ENCODE peak calls at places on chromosomes 2 and 18, in five cellular contexts. M is transverse colon, O is esophagus squamous epithelium, C is IMR-90, S is A549. A is an unnamed sample. For H3K4me1, the result is how much of the 10 kb centered on the place peaks cover.

GRCh38 chr2:106996136-106996769 is 110.3 kb upstream of the ST6GAL2 start:
- DNase-seq in M (no peak), O (no peak), C (no peak), S (no peak), A (no peak)

GRCh38 chr2:85978883-85979780 is 90.3 kb upstream of the ST3GAL5 start:
- DNase-seq in M (no peak), O (no peak), C (no peak), S (no peak), A (peak)

GRCh38 chr2:53755022-53755630 is 12.5 kb upstream of the CHAC2 start:
- DNase-seq in M (peak), O (no peak), C (no peak), S (no peak), A (peak)

GRCh38 chr2:60530660-60531276 is 22.7 kb downstream of the BCL11A start:
- DNase-seq in M (peak), O (no peak), C (no peak), S (no peak), A (peak)

GRCh38 chr18:57436193-57436964 is 1.2 kb downstream of the ONECUT2 start:
- DNase-seq in M (no peak), O (no peak), C (no peak), S (no peak), A (no peak)

GRCh38 chr2:84766791-84767190 is 114.1 kb downstream of the TRABD2A start:
- DNase-seq in M (no peak), O (no peak), C (no peak), S (no peak), A (no peak)

GRCh38 chr2:24919100-24919976 is 699 bp downstream of the ADCY3 start:
- DNase-seq in M (peak), O (no peak), C (peak), S (peak), A (no peak)

GRCh38 chr18:28729321-28729720 is 552.4 kb upstream of the CDH2 start:
- DNase-seq in M (no peak), O (no peak), C (peak), S (no peak), A (no peak)

GRCh38 chr2:162795312-162795711 is 43.3 kb downstream of the KCNH7 start:
- DNase-seq in M (peak), O (no peak), C (no peak), S (peak), A (no peak)

GRCh38 chr2:205245001-205245400 is 437.3 kb upstream of the NRP2 start:
- DNase-seq in M (no peak), O (no peak), C (no peak), S (no peak), A (no peak)

GRCh38 chr2:209425082-209426071 is 1.5 kb downstream of the MAP2 start:
- DNase-seq in M (no peak), O (no peak), C (peak), S (peak), A (no peak)

GRCh38 chr2:36792947-36793346 is 96.4 kb downstream of the VIT start:
- DNase-seq in M (no peak), O (no peak), C (no peak), S (no peak), A (no peak)

GRCh38 chr2:232315049-232315922 is 63.3 kb upstream of the ALPP start:
- DNase-seq in M (peak), O (peak), C (peak), S (no peak), A (peak)

GRCh38 chr2:118249970-118250369 is 161.7 kb downstream of the INSIG2 start:
- DNase-seq in M (no peak), O (no peak), C (peak), S (no peak), A (no peak)

GRCh38 chr18:70221911-70222278 is 16.4 kb upstream of the RTTN start:
- DNase-seq in M (no peak), O (no peak), C (no peak), S (no peak), A (no peak)

GRCh38 chr2:205967391-205968075 is 118.4 kb downstream of the INO80D start:
- DNase-seq in M (no peak), O (no peak), C (peak), S (no peak), A (no peak)

GRCh38 chr2:15010346-15010745 is 377.8 kb downstream of the LRATD1 start:
- DNase-seq in M (no peak), O (no peak), C (no peak), S (no peak), A (no peak)

GRCh38 chr18:24080861-24081260 is 58.0 kb upstream of the CABYR start:
- DNase-seq in M (no peak), O (no peak), C (no peak), S (no peak), A (no peak)

GRCh38 chr18:73975266-73975665 is 172.4 kb downstream of the FBXO15 start:
- DNase-seq in M (no peak), O (no peak), C (peak), S (no peak), A (no peak)

GRCh38 chr2:240877460-240878340 is 9.1 kb downstream of the AGXT start:
- DNase-seq in M (no peak), O (no peak), C (no peak), S (no peak), A (no peak)

GRCh38 chr2:61910603-61911002 is 5.1 kb downstream of the COMMD1 start:
- DNase-seq in M (no peak), O (no peak), C (no peak), S (no peak), A (no peak)

GRCh38 chr2:4693266-4693665 is 989.9 kb downstream of the DCDC2C start:
- DNase-seq in M (no peak), O (no peak), C (no peak), S (no peak), A (no peak)

GRCh38 chr18:70321616-70322015 is 32.8 kb downstream of the SOCS6 start:
- DNase-seq in M (no peak), O (no peak), C (no peak), S (no peak), A (no peak)

GRCh38 chr2:181411105-181411849 is 45.9 kb upstream of the ITGA4 start:
- DNase-seq in M (peak), O (peak), C (no peak), S (no peak), A (no peak)

GRCh38 chr18:22441638-22442037 is 23.9 kb upstream of the CTAGE1 start:
- DNase-seq in M (no peak), O (no peak), C (no peak), S (no peak), A (no peak)

GRCh38 chr18:61581578-61582204 is 248.5 kb downstream of the CDH20 start:
- DNase-seq in M (peak), O (no peak), C (peak), S (peak), A (peak)

GRCh38 chr18:59514193-59514592 is 155.1 kb upstream of the LMAN1 start:
- DNase-seq in M (peak), O (no peak), C (peak), S (no peak), A (no peak)

GRCh38 chr2:173397539-173397938 is 42.9 kb downstream of the CDCA7 start:
- DNase-seq in M (no peak), O (no peak), C (no peak), S (peak), A (no peak)

GRCh38 chr2:173402405-173402974 is 47.8 kb downstream of the CDCA7 start:
- DNase-seq in M (peak), O (no peak), C (peak), S (peak), A (peak)

GRCh38 chr2:173399229-173399628 is 44.6 kb downstream of the CDCA7 start:
- DNase-seq in M (no peak), O (no peak), C (no peak), S (no peak), A (no peak)

GRCh38 chr2:173401716-173402326 is 47.1 kb downstream of the CDCA7 start:
- DNase-seq in M (no peak), O (no peak), C (peak), S (no peak), A (no peak)

GRCh38 chr2:173400760-173401159 is 46.1 kb downstream of the CDCA7 start:
- DNase-seq in M (no peak), O (no peak), C (no peak), S (peak), A (no peak)
- TF ChIP-seq CTCF in M (peak), O (no peak), C (no peak), S (peak), A (no peak)

GRCh38 chr18:3603460-3604259 is 153.7 kb downstream of the TGIF1 start:
- DNase-seq in M (no peak), O (no peak), C (peak), S (peak), A (peak)

GRCh38 chr18:3607309-3608098 is 157.5 kb downstream of the TGIF1 start:
- DNase-seq in M (no peak), O (no peak), C (no peak), S (no peak), A (no peak)

GRCh38 chr18:3605562-3606443 is 155.8 kb downstream of the TGIF1 start:
- DNase-seq in M (no peak), O (no peak), C (peak), S (no peak), A (no peak)

GRCh38 chr18:3604260-3604625 is 154.3 kb downstream of the TGIF1 start:
- DNase-seq in M (no peak), O (no peak), C (no peak), S (no peak), A (no peak)

DNA sequence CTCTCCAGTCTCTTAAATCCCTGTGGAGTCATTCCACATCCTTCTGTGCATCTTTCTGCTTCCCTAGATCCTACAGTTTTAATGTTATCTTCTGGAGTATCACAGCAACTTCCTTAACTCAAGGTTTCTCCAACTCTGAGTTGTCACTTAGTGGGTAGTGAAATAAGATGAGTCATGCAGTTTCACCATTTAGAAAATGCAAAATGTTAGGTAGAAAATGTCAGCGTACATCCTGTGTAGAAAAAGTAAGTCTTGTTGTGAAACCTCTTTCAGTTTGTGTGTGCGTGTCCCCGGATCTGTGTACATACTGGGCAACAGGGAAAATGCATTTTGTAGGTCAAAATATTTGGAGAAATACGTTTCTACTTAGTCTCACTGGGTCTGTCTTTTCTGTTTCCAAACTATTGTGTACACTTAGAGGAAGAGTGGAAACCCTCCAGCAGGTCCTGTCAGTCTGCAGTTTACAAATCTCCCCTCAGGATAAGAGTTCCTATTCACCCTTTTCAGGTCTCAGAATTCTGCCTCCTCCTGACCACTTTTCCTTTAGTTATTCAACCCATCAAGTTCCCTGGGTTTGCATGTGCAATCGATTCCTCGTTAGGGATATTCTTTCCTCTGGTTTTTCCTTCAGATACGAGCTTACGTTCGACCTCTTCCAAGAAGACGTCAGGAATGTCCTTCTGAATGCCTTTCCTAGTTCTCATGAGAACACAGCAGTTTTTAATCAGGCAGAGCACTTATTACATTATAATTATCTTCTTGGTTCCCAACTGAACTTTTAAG is 154.8 kb downstream of the TGIF1 start:
- DNase-seq in M (no peak), O (no peak), C (peak), S (peak), A (no peak)
- TF ChIP-seq POLR2A in M (peak), O (no peak), C (peak), S (no peak), A (no peak)

GRCh38 chr2:236968101-236968886 is 117.4 kb upstream of the COPS8 start:
- DNase-seq in M (peak), O (no peak), C (no peak), S (no peak), A (peak)

GRCh38 chr2:236970656-236971010 is 115.1 kb upstream of the COPS8 start:
- DNase-seq in M (no peak), O (no peak), C (no peak), S (no peak), A (peak)

GRCh38 chr2:236969075-236969474 is 116.6 kb upstream of the COPS8 start:
- DNase-seq in M (no peak), O (no peak), C (no peak), S (no peak), A (peak)

GRCh38 chr2:236971131-236971850 is 114.4 kb upstream of the COPS8 start:
- DNase-seq in M (no peak), O (no peak), C (peak), S (no peak), A (peak)

DNA sequence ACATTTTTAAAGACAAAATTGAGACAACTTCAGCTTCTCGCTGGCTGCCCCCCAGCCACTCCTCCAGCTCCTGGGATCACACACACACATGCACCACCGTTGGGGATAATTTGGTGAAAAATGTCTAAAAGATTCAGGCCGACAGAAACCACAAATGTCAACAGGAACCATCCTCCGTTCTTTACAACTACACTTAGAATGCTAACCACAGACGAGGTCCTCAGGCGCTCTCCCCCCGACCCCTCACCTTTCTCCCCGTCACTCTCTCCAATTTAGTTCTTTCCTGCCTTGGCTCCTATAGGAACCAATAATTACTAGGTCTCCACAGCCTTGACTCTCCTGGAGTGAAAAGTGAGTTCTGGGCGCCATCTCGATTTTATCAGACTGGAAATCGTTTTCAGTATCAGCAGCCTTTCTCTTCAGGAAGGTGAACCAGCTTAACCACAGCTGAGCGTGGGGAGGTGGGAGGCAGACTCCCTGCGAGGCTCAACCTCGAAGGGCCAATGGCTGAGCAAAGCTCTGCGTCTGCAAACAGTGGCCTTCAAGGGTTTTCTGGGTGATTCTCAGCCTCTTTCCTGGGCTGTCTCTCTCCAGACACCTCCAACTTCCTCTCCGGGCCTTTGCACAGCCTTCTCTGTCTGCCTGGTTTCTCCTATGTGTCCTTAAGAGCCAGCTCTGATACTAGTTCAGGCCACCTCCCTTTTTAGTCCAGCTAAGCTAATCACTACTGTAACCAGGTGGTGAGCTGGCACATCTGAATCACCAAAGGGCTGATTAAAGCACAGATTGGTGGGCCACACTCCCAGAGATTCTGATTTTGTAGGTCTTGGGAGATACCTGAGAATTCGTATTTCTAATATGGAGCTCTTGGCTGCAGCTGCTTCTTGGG is 115.7 kb upstream of the COPS8 start:
- DNase-seq in M (peak), O (no peak), C (no peak), S (no peak), A (peak)
- H3K4me1 ChIP-seq in M (under half), O (under half), C (under half), S (under half), A (under half)

GRCh38 chr2:187594801-187595200 is 40.6 kb upstream of the TFPI start:
- DNase-seq in M (no peak), O (no peak), C (peak), S (no peak), A (no peak)
- TF ChIP-seq CTCF in M (no peak), O (no peak), C (peak), S (peak), A (no peak)

GRCh38 chr2:9471212-9471611 is 3.1 kb upstream of the IAH1 start:
- DNase-seq in M (no peak), O (no peak), C (no peak), S (no peak), A (no peak)

GRCh38 chr2:9473308-9473984 is 905 bp upstream of the IAH1 start:
- DNase-seq in M (peak), O (no peak), C (no peak), S (peak), A (peak)

GRCh38 chr2:9477914-9478313 is 3.6 kb downstream of the IAH1 start:
- DNase-seq in M (no peak), O (no peak), C (no peak), S (no peak), A (no peak)

GRCh38 chr2:9473985-9474360 is 378 bp upstream of the IAH1 start:
- DNase-seq in M (peak), O (no peak), C (no peak), S (no peak), A (peak)

DNA sequence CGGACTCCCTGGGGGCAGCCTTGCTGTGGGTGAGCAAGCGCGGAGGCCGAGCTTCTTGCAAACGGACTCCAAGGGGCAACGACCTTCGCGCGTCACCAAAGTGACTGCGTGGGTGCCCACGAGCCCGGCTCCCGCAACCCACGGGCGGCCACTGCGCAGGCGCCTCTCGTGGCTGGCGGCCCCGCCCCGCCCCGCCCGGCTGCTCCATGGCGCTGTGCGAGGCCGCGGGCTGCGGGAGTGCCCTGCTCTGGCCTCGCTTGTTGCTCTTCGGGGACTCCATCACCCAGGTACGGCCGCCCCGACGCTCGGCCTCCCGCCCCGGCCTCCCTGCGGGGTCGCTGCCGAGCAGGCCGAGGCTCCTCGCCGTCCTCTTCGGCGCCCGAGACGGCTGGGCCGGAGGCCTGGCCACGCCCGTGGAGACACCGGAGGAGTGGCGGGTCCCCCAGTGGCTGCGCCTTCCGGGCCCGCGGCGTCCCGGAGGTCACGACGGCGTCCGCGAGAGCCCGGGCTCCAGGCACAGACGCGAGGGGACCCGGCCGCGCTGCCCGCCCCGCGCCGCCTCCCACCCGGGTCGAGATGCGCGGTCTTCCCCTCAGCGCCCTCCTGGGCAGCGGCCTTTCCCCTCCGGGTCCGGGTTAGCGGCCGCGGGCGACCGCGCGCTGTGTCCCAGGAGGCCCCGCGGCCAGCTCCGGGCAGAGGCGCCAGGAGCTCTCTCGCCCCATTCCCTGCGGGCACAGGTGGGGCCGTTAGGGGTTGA is at the start of gene IAH1:
- DNase-seq in M (peak), O (no peak), C (no peak), S (peak), A (peak)
- TF ChIP-seq POLR2A in M (no peak), O (peak), C (peak), S (peak), A (no peak)

GRCh38 chr18:774811-775210 is 37.2 kb downstream of the YES1 start:
- DNase-seq in M (no peak), O (no peak), C (no peak), S (no peak), A (no peak)
- H3K4me1 ChIP-seq in M (under half), O (under half), C (under half), S (under half), A (under half)

DNA sequence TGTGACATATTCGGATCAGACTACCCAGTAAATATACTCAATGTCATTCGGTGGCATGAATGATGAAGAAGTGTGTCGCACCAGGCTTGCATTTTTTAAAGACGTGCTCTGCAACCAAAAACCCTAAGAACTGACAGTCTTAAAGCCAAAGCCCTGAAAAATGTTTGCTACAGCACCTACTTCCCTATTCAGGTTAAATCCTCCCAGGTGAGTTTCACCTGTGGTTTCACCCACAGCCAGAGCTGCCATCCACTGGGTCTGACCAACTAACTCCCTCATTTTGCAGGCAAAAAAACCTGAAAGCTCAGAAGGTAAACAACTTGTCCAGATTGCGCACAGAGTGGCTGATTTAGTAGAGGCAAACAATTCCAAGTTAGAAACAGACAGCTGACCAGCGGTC is 222.3 kb upstream of the MGAT5 start:
- DNase-seq in M (no peak), O (no peak), C (no peak), S (no peak), A (no peak)
- TF ChIP-seq CTCF in M (no peak), O (no peak), C (no peak), S (no peak), A (no peak)

GRCh38 chr2:234858134-234858533 is 93.7 kb upstream of the SH3BP4 start:
- DNase-seq in M (no peak), O (no peak), C (no peak), S (no peak), A (no peak)
- TF ChIP-seq POLR2A in M (no peak), O (no peak), C (no peak), S (no peak), A (no peak)

GRCh38 chr2:168894720-168895119 is 4.5 kb upstream of the SPC25 start:
- DNase-seq in M (no peak), O (no peak), C (no peak), S (no peak), A (no peak)
- H3K4me1 ChIP-seq in M (under half), O (under half), C (under half), S (under half), A (under half)

A was measured in stomach.